ENCODE peak calls at places on chromosomes 16 and 17, in six cellular contexts. X, C, B, S, L and I are unnamed samples.

GRCh38 chr16:46466239-46466638 is 154.9 kb downstream of the SHCBP1 start:
- DNase-seq in X (no peak), C (no peak), B (no peak), S (no peak), L (no peak), I (no peak)

GRCh38 chr17:52827526-52827925 is 669.0 kb upstream of the CA10 start:
- DNase-seq in X (no peak), C (no peak), B (no peak), S (no peak), L (no peak), I (no peak)

GRCh38 chr17:69909389-69909788 is 165.6 kb upstream of the KCNJ16 start:
- DNase-seq in X (no peak), C (no peak), B (no peak), S (no peak), L (no peak), I (no peak)

GRCh38 chr16:65201446-65202010 is 79.7 kb upstream of the CDH11 start:
- DNase-seq in X (no peak), C (no peak), B (no peak), S (no peak), L (peak; percentile 36), I (no peak)

GRCh38 chr17:50272711-50273653 is 1.3 kb upstream of the TMEM92 start:
- DNase-seq in X (peak; percentile 22), C (no peak), B (peak; percentile 79), S (peak; percentile 14), L (peak; percentile 70), I (no peak)

GRCh38 chr16:75116911-75117245 is 298 bp upstream of the LDHD start:
- DNase-seq in X (no peak), C (no peak), B (no peak), S (no peak), L (no peak), I (no peak)

GRCh38 chr17:56821847-56822534 is 11.7 kb downstream of the C17orf67 start:
- DNase-seq in X (no peak), C (no peak), B (no peak), S (no peak), L (no peak), I (no peak)

GRCh38 chr17:33640629-33641028 is 347.5 kb upstream of the ASIC2 start:
- DNase-seq in X (no peak), C (no peak), B (no peak), S (no peak), L (no peak), I (no peak)

GRCh38 chr17:4248504-4249277 is 15.1 kb downstream of the ANKFY1 start:
- DNase-seq in X (no peak), C (no peak), B (no peak), S (no peak), L (no peak), I (no peak)

GRCh38 chr17:61179316-61179715 is 220.3 kb upstream of the TBX2 start:
- DNase-seq in X (no peak), C (no peak), B (no peak), S (no peak), L (peak; percentile 51), I (no peak)

GRCh38 chr16:89547860-89548259 is 12.6 kb upstream of the RPL13 start:
- DNase-seq in X (no peak), C (no peak), B (no peak), S (no peak), L (no peak), I (no peak)

GRCh38 chr16:22232277-22233049 is 26.4 kb downstream of the EEF2K start:
- DNase-seq in X (peak; percentile 68), C (no peak), B (peak; percentile 30), S (no peak), L (no peak), I (no peak)

GRCh38 chr16:89230210-89230609 is 12.7 kb downstream of the ZNF778 start:
- DNase-seq in X (no peak), C (no peak), B (no peak), S (no peak), L (no peak), I (no peak)

GRCh38 chr16:20918486-20919239 is 18.1 kb downstream of the LYRM1 start:
- DNase-seq in X (no peak), C (peak; percentile 44), B (peak; percentile 61), S (no peak), L (no peak), I (no peak)

GRCh38 chr16:17302620-17303019 is 168.1 kb downstream of the XYLT1 start:
- DNase-seq in X (no peak), C (no peak), B (peak; percentile 12), S (no peak), L (no peak), I (no peak)

GRCh38 chr17:63675607-63676539 is 24.1 kb downstream of the LIMD2 start:
- DNase-seq in X (peak; percentile 87), C (peak; percentile 57), B (peak; percentile 97), S (no peak), L (no peak), I (peak; percentile 95)

GRCh38 chr17:43591750-43592562 is 45.8 kb upstream of the ETV4 start:
- DNase-seq in X (no peak), C (peak; percentile 67), B (peak; percentile 88), S (no peak), L (no peak), I (peak; percentile 90)

GRCh38 chr16:4015275-4015990 is 100.8 kb downstream of the ADCY9 start:
- DNase-seq in X (no peak), C (no peak), B (no peak), S (no peak), L (no peak), I (no peak)

GRCh38 chr17:57861000-57861736 is 11.3 kb upstream of the MRPS23 start:
- DNase-seq in X (peak; percentile 56), C (no peak), B (peak; percentile 83), S (no peak), L (peak; percentile 58), I (no peak)

GRCh38 chr16:84720180-84720579 is 20.4 kb downstream of the USP10 start:
- DNase-seq in X (no peak), C (no peak), B (no peak), S (no peak), L (peak; percentile 31), I (no peak)

GRCh38 chr16:75236232-75236631 is 15.2 kb downstream of the BCAR1 start:
- DNase-seq in X (no peak), C (no peak), B (no peak), S (no peak), L (no peak), I (no peak)

GRCh38 chr17:39866013-39866730 is 1.8 kb upstream of the ZPBP2 start:
- DNase-seq in X (no peak), C (no peak), B (no peak), S (no peak), L (no peak), I (no peak)

GRCh38 chr16:21117567-21117966 is 33.1 kb downstream of the DNAH3 start:
- DNase-seq in X (no peak), C (no peak), B (no peak), S (no peak), L (no peak), I (no peak)

GRCh38 chr17:17628388-17629008 is 37.0 kb upstream of the PEMT start:
- DNase-seq in X (no peak), C (no peak), B (no peak), S (no peak), L (no peak), I (no peak)

GRCh38 chr16:69522732-69523404 is 42.9 kb upstream of the NFAT5 start:
- DNase-seq in X (no peak), C (no peak), B (no peak), S (no peak), L (no peak), I (no peak)

GRCh38 chr16:75529056-75529905 is 6.6 kb downstream of the CHST5 start:
- DNase-seq in X (no peak), C (no peak), B (no peak), S (no peak), L (no peak), I (no peak)

GRCh38 chr16:57503366-57503765 is 17.1 kb upstream of the DOK4 start:
- DNase-seq in X (peak; percentile 78), C (no peak), B (no peak), S (no peak), L (peak; percentile 90), I (no peak)

GRCh38 chr16:31352344-31353115 is 2.4 kb upstream of the ITGAX start:
- DNase-seq in X (no peak), C (no peak), B (no peak), S (no peak), L (no peak), I (no peak)

GRCh38 chr16:87295661-87296531 is 21.3 kb downstream of the C16orf95 start:
- DNase-seq in X (no peak), C (no peak), B (no peak), S (no peak), L (no peak), I (no peak)

GRCh38 chr17:10649031-10649430 is 8.1 kb downstream of the MYH3 start:
- DNase-seq in X (no peak), C (no peak), B (peak; percentile 30), S (no peak), L (no peak), I (no peak)

GRCh38 chr17:63446981-63447687 is 1.0 kb upstream of the CYB561 start:
- DNase-seq in X (peak; percentile 86), C (no peak), B (no peak), S (peak; percentile 11), L (no peak), I (peak; percentile 93)

GRCh38 chr17:41583137-41584127 is 3.3 kb downstream of the KRT14 start:
- DNase-seq in X (no peak), C (no peak), B (no peak), S (no peak), L (no peak), I (no peak)

GRCh38 chr16:85309656-85310587 is 197.7 kb upstream of the CIBAR2 start:
- DNase-seq in X (no peak), C (no peak), B (peak; percentile 46), S (no peak), L (peak; percentile 83), I (no peak)

GRCh38 chr17:50272246-50272645 is 2.0 kb upstream of the TMEM92 start:
- DNase-seq in X (no peak), C (no peak), B (no peak), S (no peak), L (no peak), I (no peak)

GRCh38 chr17:48732688-48733629 is 4.4 kb upstream of the HOXB13 start:
- DNase-seq in X (no peak), C (no peak), B (no peak), S (no peak), L (no peak), I (no peak)

GRCh38 chr16:74586948-74587347 is 20.0 kb downstream of the GLG1 start:
- DNase-seq in X (no peak), C (no peak), B (no peak), S (no peak), L (peak; percentile 21), I (no peak)